ENCODE peak calls at places on chromosomes 6 and 20, in eight cellular contexts. U is fibroblast of pulmonary artery, X is Panc1, H is A549, A is heart right ventricle, I is IMR-90, N is uterus, B is heart left ventricle. W is an unnamed sample.

GRCh38 chr6:46242921-46243320 is 72.1 kb upstream of the ENPP5 start:
- DNase-seq in U (no peak), X (no peak), H (no peak), A (no peak), I (no peak), N (no peak), B (no peak), W (no peak)

GRCh38 chr6:51959744-51960383 is 127.5 kb downstream of the PKHD1 start:
- DNase-seq in U (peak; percentile 71), X (peak; percentile 58), H (peak; percentile 62), A (peak; percentile 48), I (peak; percentile 59), N (no peak), B (peak; percentile 31), W (no peak)

GRCh38 chr20:21048841-21049273 is 57.3 kb downstream of the LINC00237 start:
- DNase-seq in U (peak; percentile 5), X (no peak), H (peak; percentile 50), A (no peak), I (no peak), N (no peak), B (no peak), W (no peak)

GRCh38 chr6:139474145-139475108 is 100.0 kb upstream of the CITED2 start:
- DNase-seq in U (peak; percentile 56), X (no peak), H (no peak), A (no peak), I (peak; percentile 66), N (no peak), B (no peak), W (no peak)

GRCh38 chr20:63100401-63100925 is 93.7 kb upstream of the BHLHE23 start:
- DNase-seq in U (no peak), X (no peak), H (no peak), A (peak; percentile 1), I (no peak), N (no peak), B (peak; percentile 5), W (no peak)

GRCh38 chr6:139370047-139370706 is 4.3 kb downstream of the CITED2 start:
- DNase-seq in U (peak; percentile 79), X (no peak), H (no peak), A (no peak), I (peak; percentile 72), N (no peak), B (no peak), W (peak; percentile 54)

GRCh38 chr6:13710552-13711383 is 867 bp downstream of the RANBP9 start:
- DNase-seq in U (peak; percentile 14), X (no peak), H (no peak), A (peak; percentile 45), I (no peak), N (no peak), B (peak; percentile 47), W (no peak)

GRCh38 chr6:122258843-122259242 is 140.6 kb upstream of the HSF2 start:
- DNase-seq in U (no peak), X (no peak), H (no peak), A (no peak), I (no peak), N (no peak), B (no peak), W (no peak)

GRCh38 chr6:44779130-44779826 is 391.8 kb downstream of the CDC5L start:
- DNase-seq in U (no peak), X (no peak), H (no peak), A (no peak), I (no peak), N (no peak), B (no peak), W (no peak)

GRCh38 chr6:36118550-36119107 is 11.7 kb upstream of the MAPK13 start:
- DNase-seq in U (no peak), X (no peak), H (no peak), A (no peak), I (no peak), N (no peak), B (no peak), W (peak; percentile 56)

GRCh38 chr20:5316188-5317158 is at the start of gene PROKR2:
- DNase-seq in U (no peak), X (no peak), H (no peak), A (peak; percentile 11), I (no peak), N (no peak), B (no peak), W (no peak)

GRCh38 chr20:59850018-59850641 is 83.3 kb downstream of the SYCP2 start:
- DNase-seq in U (peak; percentile 61), X (no peak), H (peak; percentile 49), A (no peak), I (peak; percentile 42), N (no peak), B (no peak), W (peak; percentile 13)

GRCh38 chr6:5695260-5696245 is 311.2 kb downstream of the NRN1 start:
- DNase-seq in U (peak; percentile 27), X (no peak), H (no peak), A (no peak), I (peak; percentile 79), N (no peak), B (no peak), W (peak; percentile 50)

GRCh38 chr6:108348655-108349349 is 53.9 kb downstream of the AFG1L start:
- DNase-seq in U (no peak), X (no peak), H (no peak), A (no peak), I (no peak), N (no peak), B (no peak), W (no peak)

GRCh38 chr6:96704713-96705112 is 132.6 kb downstream of the GPR63 start:
- DNase-seq in U (no peak), X (no peak), H (no peak), A (no peak), I (no peak), N (no peak), B (no peak), W (no peak)

GRCh38 chr6:167898673-167899311 is 72.1 kb downstream of the AFDN start:
- DNase-seq in U (peak; percentile 70), X (no peak), H (peak; percentile 41), A (no peak), I (peak; percentile 68), N (no peak), B (no peak), W (peak; percentile 15)

GRCh38 chr6:115667478-115667996 is 393.2 kb downstream of the FRK start:
- DNase-seq in U (no peak), X (no peak), H (no peak), A (no peak), I (no peak), N (no peak), B (no peak), W (no peak)

GRCh38 chr6:81158956-81159355 is 593.5 kb downstream of the TENT5A start:
- DNase-seq in U (no peak), X (no peak), H (no peak), A (no peak), I (no peak), N (no peak), B (no peak), W (no peak)

GRCh38 chr6:110557226-110557625 is 80.8 kb upstream of the SLC22A16 start:
- DNase-seq in U (no peak), X (no peak), H (no peak), A (no peak), I (no peak), N (no peak), B (no peak), W (no peak)

GRCh38 chr20:4267242-4267641 is 251.9 kb upstream of the RNF24 start:
- DNase-seq in U (no peak), X (no peak), H (no peak), A (no peak), I (no peak), N (no peak), B (no peak), W (no peak)

GRCh38 chr6:118630067-118630466 is 21.3 kb downstream of the CEP85L start:
- DNase-seq in U (no peak), X (no peak), H (no peak), A (no peak), I (no peak), N (no peak), B (no peak), W (no peak)

DNA sequence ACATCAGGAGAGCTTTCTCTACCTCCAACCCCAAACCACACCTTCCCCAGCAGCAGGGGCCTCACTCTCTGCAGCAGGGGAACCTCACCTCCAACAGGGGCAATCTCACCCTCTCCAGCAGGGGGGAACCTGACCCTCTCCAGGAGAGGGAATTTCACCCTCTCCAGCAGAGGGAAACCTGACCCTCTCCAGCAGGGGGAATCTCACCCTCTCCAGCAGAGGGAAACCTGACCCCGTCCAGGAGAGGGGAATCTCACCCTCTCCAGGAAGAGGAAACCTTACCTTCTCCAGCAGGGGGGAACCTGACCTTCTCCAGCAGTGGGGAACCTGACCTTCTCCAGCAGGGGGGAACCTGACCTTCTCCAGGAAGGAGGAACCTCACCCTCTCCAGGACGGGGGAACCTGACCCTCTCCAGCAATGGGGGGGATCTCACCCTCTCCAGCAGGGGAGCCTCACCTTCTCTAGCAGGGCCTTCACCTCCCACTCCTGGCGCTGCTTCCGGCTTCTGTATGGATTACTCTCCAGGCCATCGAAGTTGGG is 3.1 kb downstream of the B3GALT4 start:
- DNase-seq in U (peak; percentile 65), X (no peak), H (peak; percentile 85), A (no peak), I (peak; percentile 64), N (no peak), B (no peak), W (no peak)
- TF ChIP-seq CTCF in U (peak; percentile 69), X (peak; percentile 88), H (peak; percentile 59), A (no peak), I (peak; percentile 83), N (no peak), B (no peak), W (peak; percentile 86)

GRCh38 chr20:44911264-44911921 is 1.5 kb downstream of the PABPC1L start:
- DNase-seq in U (peak; percentile 62), X (no peak), H (peak; percentile 88), A (no peak), I (peak; percentile 28), N (no peak), B (peak; percentile 29), W (peak; percentile 26)
- H3K4me3 ChIP-seq in U (no peak overlapping the region), X (peak overlapping the region; percentile 93), H (peak overlapping the region; percentile 73), A (no peak overlapping the region), I (no peak overlapping the region), N (no peak overlapping the region), B (no peak overlapping the region), W (peak overlapping the region; percentile 79)

DNA sequence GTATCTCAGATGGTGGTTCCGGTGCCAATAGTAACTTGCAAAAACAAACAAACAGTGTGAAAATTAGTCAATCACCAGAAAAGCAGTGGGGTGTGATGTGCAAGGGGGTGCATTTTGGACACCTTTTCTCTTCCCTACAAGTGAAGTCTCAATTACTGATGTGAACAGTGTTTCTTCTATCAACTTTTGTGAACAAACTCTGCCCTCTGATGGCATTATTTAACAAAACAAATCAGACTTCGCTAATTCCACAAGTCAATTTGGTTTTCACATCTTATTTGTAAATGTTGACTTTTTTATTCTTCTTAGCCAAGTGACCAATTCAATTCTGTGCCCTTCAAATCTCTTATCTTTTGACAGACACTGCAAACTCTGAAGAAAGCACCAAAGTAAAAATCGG is 212.2 kb downstream of the UST start:
- DNase-seq in U (no peak), X (no peak), H (no peak), A (no peak), I (no peak), N (no peak), B (no peak), W (no peak)
- TF ChIP-seq CTCF in U (no peak), X (no peak), H (no peak), A (no peak), I (no peak), N (no peak), B (no peak), W (peak; percentile 12)

DNA sequence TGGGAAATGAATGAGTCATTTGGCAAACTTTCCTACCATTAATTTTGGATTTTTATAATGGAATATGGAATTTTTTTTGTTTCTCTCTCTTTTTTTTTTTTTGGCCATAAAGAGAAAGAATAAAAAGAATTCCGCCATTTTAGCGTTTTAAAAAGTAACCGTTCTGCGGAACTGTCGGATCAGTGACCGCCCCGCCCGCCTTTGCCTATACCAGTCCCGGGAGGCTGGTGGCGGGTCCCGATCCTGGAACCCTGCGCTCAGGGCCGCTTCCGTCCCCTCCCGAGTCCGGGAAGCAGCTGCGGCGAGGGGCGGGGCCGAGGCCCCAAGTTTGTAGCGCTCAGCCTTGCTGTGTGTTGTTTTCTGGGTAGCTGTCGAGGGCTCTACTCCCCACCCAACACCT is 609 bp downstream of the L3MBTL1 start:
- DNase-seq in U (no peak), X (no peak), H (no peak), A (no peak), I (no peak), N (no peak), B (no peak), W (no peak)
- H3K4me3 ChIP-seq in U (peak overlapping the region; percentile 64), X (peak overlapping the region; percentile 73), H (peak overlapping the region; percentile 58), A (peak overlapping the region; percentile 65), I (peak overlapping the region; percentile 87), N (peak overlapping the region; percentile 31), B (peak overlapping the region; percentile 91), W (peak overlapping the region; percentile 76)